ENCODE peak calls at places on chromosomes 2 and 18, in four cellular contexts. P is heart left ventricle, I is left ventricle myocardium inferior, F is GM23338. M is an unnamed sample. For H3K4me1, the result is how much of the 10 kb centered on the place peaks cover.

GRCh38 chr2:31137211-31138036 is 816 bp downstream of the GALNT14 start:
- DNase-seq in P (no peak), I (no peak), F (peak), M (no peak)

GRCh38 chr2:241036964-241037421 is 38.6 kb downstream of the SNED1 start:
- DNase-seq in P (no peak), F (peak), I (no peak), M (no peak)

GRCh38 chr2:108587621-108588020 is 53.4 kb downstream of the LIMS1 start:
- DNase-seq in I (peak), F (no peak), P (no peak), M (no peak)

GRCh38 chr2:18754286-18754685 is 164.9 kb upstream of the NT5C1B start:
- DNase-seq in I (no peak), F (no peak), P (no peak), M (no peak)

GRCh38 chr2:173191601-173192000 is 116.0 kb downstream of the MAP3K20 start:
- DNase-seq in I (no peak), F (peak), P (no peak), M (no peak)

GRCh38 chr2:217307023-217307422 is 447.2 kb upstream of the TNP1 start:
- DNase-seq in I (peak), F (no peak), P (no peak), M (no peak)

GRCh38 chr2:74291891-74292621 is 51.2 kb downstream of the SLC4A5 start:
- DNase-seq in F (no peak), P (no peak), I (no peak), M (no peak)

GRCh38 chr2:237312021-237312755 is 101.8 kb downstream of the COL6A3 start:
- DNase-seq in P (no peak), F (no peak), I (no peak), M (no peak)

GRCh38 chr2:43129254-43129653 is 97.2 kb downstream of the ZFP36L2 start:
- DNase-seq in I (no peak), F (no peak), P (no peak), M (no peak)

GRCh38 chr2:37377187-37377532 is 32.7 kb downstream of the QPCT start:
- DNase-seq in I (no peak), F (no peak), P (no peak), M (no peak)

GRCh38 chr2:86807462-86808275 is 17.0 kb upstream of the CD8A start:
- DNase-seq in I (peak), P (no peak), F (peak), M (peak)

GRCh38 chr18:35581555-35582309 is at the start of gene GALNT1:
- DNase-seq in P (peak), I (peak), F (peak), M (peak)

GRCh38 chr2:233255151-233255550 is 3.7 kb downstream of the ATG16L1 start:
- DNase-seq in P (no peak), F (no peak), I (no peak), M (no peak)

GRCh38 chr2:31694444-31694843 is 113.7 kb upstream of the SRD5A2 start:
- DNase-seq in F (peak), P (no peak), I (no peak), M (no peak)

GRCh38 chr2:85577386-85578242 is at the start of gene VAMP8:
- DNase-seq in F (peak), I (no peak), P (peak), M (peak)

DNA sequence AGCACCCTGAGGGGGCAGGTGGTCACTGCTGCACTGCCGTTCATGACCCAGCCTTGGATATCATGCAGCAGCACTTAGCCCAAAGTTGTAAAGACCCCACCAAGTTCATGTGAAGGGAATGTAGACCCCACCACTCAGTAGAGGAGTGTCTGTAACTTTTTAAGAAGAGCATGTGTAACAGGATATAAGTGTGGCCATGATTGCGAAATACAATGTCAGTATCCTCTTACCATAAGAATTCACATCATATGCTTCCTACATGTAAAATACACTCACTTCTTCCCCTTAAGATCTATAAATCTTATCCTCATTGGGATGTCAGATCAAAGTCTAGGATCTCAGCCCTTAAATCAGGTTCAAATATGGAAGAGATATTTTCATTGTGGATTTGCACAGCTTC is 276.9 kb downstream of the PTPRM start:
- DNase-seq in F (no peak), I (no peak), P (no peak), M (no peak)
- H3K27ac ChIP-seq in F (no peak), I (no peak), P (no peak), M (no peak)

DNA sequence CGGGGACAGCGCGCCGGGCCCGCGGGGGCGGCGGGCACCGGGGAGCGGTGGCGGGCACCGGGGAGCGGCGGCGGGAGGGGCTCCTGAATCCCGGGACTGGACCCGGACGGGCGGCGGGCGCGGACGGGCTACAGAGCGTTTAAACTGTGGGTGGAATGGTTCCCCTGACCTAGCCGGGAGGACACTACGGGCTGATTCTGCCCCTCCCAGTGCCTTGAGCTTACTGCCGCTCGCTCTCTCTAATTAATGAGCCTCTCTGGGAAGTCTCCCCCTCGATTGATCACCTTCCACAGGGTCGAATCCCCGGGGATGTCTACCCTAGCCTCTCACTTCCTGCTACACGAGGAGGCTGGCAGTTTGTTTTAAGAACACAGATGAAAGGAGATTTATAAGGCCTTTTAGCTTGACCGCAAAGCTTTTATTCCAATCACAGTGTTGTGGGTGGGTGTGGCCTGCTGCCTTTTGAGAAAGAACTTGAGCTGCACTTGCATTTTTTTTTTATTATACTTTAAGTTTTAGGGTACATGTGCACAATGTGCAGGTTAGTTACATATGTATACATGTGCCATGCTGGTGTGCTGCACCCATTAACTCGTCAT is 1.0 kb downstream of the GNAL start:
- DNase-seq in F (no peak), P (no peak), I (no peak), M (no peak)
- H3K4me3 ChIP-seq in F (peak), P (peak), I (peak), M (peak)

GRCh38 chr18:44740000-44740399 is 59.3 kb downstream of the SETBP1 start:
- DNase-seq in P (no peak), F (peak), I (no peak), M (no peak)

GRCh38 chr18:44733754-44734465 is 53.2 kb downstream of the SETBP1 start:
- DNase-seq in F (no peak), P (no peak), I (no peak), M (no peak)

GRCh38 chr18:44735071-44735470 is 54.4 kb downstream of the SETBP1 start:
- DNase-seq in I (no peak), F (no peak), P (no peak), M (no peak)

GRCh38 chr18:44737623-44738022 is 56.9 kb downstream of the SETBP1 start:
- DNase-seq in I (no peak), F (no peak), P (no peak), M (no peak)

GRCh38 chr18:44736664-44737063 is 56.0 kb downstream of the SETBP1 start:
- DNase-seq in P (no peak), I (no peak), F (no peak), M (no peak)
- H3K4me1 ChIP-seq in P (under half), I (under half), F (under half), M (under half)

DNA sequence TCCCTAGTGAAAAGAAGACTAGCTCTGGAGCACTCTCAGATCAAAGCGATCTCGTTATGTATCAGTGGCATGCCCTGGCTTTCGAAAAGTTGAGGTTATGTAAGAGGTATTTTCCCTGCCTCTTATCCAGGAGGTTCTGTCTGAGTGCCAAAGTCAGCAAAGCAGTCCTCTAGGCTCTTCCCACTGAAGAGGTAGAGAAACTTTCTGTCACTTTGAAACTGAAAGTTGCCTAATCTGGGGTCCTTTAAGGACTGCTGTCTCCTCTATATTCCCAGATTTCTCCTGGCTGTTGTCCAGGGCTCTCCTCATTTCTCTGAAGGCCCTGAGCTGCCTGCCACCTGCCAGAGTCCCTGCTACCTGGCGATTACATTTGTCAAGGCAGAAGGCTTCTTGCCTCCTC is 96.3 kb downstream of the B3GNT2 start:
- DNase-seq in P (no peak), I (no peak), F (no peak), M (no peak)
- H3K27ac ChIP-seq in P (no peak), I (peak), F (no peak), M (peak)